ENCODE peak calls at places on chromosome 19, in seven cellular contexts. I, K, Y, H, Z, X and O are unnamed samples.

GRCh38 chr19:1252818-1253513 is 4.6 kb downstream of the MIDN start:
- ATAC-seq in I (peak; percentile 20), K (peak; percentile 28), Y (peak; percentile 13), H (peak; percentile 62), Z (peak; percentile 70), X (peak; percentile 20), O (peak; percentile 62)

GRCh38 chr19:1469200-1469935 is 9.6 kb downstream of the C19orf25 start:
- ATAC-seq in I (no peak), K (peak; percentile 24), Y (peak; percentile 50), H (no peak), Z (no peak), X (peak; percentile 23), O (no peak)

GRCh38 chr19:12899891-12900518 is 9.0 kb downstream of the GCDH start:
- ATAC-seq in I (peak; percentile 85), K (no peak), Y (no peak), H (no peak), Z (no peak), X (peak; percentile 76), O (no peak)

GRCh38 chr19:440391-441212 is 20.2 kb downstream of the SHC2 start:
- ATAC-seq in I (no peak), K (no peak), Y (no peak), H (no peak), Z (peak; percentile 8), X (no peak), O (no peak)

GRCh38 chr19:56333506-56333905 is 18.9 kb upstream of the ZSCAN5A start:
- ATAC-seq in I (peak; percentile 61), K (peak; percentile 65), Y (peak; percentile 50), H (peak; percentile 60), Z (no peak), X (no peak), O (no peak)

GRCh38 chr19:7679771-7680605 is 645 bp upstream of the TRAPPC5 start:
- ATAC-seq in I (no peak), K (no peak), Y (no peak), H (no peak), Z (no peak), X (no peak), O (no peak)

GRCh38 chr19:5228932-5229777 is 111.5 kb downstream of the PTPRS start:
- ATAC-seq in I (no peak), K (no peak), Y (peak; percentile 29), H (peak; percentile 53), Z (peak; percentile 43), X (no peak), O (peak; percentile 57)

GRCh38 chr19:49474545-49474930 is 523 bp downstream of the FLT3LG start:
- ATAC-seq in I (no peak), K (no peak), Y (no peak), H (no peak), Z (peak; percentile 1), X (peak; percentile 0), O (no peak)

GRCh38 chr19:35501684-35502083 is 11.4 kb upstream of the KRTDAP start:
- ATAC-seq in I (no peak), K (no peak), Y (no peak), H (no peak), Z (no peak), X (no peak), O (no peak)

GRCh38 chr19:58181902-58182576 is 822 bp upstream of the ZNF274 start:
- ATAC-seq in I (peak; percentile 5), K (no peak), Y (no peak), H (no peak), Z (no peak), X (no peak), O (no peak)

GRCh38 chr19:43668406-43669158 is 1.4 kb downstream of the PLAUR start:
- ATAC-seq in I (peak; percentile 91), K (peak; percentile 74), Y (peak; percentile 87), H (peak; percentile 92), Z (peak; percentile 96), X (peak; percentile 86), O (peak; percentile 93)

GRCh38 chr19:7710616-7711015 is 8.7 kb upstream of the FCER2 start:
- ATAC-seq in I (no peak), K (no peak), Y (no peak), H (no peak), Z (no peak), X (no peak), O (no peak)

GRCh38 chr19:27909861-27910260 is 1303.1 kb downstream of the UQCRFS1 start:
- ATAC-seq in I (no peak), K (no peak), Y (no peak), H (no peak), Z (no peak), X (no peak), O (no peak)

GRCh38 chr19:41991025-41991424 is 3.0 kb downstream of the ATP1A3 start:
- ATAC-seq in I (no peak), K (no peak), Y (no peak), H (peak; percentile 75), Z (no peak), X (no peak), O (no peak)

GRCh38 chr19:7540761-7541480 is 5.4 kb downstream of the PNPLA6 start:
- ATAC-seq in I (no peak), K (no peak), Y (no peak), H (no peak), Z (no peak), X (no peak), O (no peak)

GRCh38 chr19:32459199-32459865 is 53.8 kb downstream of the DPY19L3 start:
- ATAC-seq in I (no peak), K (no peak), Y (no peak), H (no peak), Z (no peak), X (no peak), O (no peak)

GRCh38 chr19:19348266-19348665 is 27.6 kb downstream of the MAU2 start:
- ATAC-seq in I (no peak), K (no peak), Y (no peak), H (no peak), Z (no peak), X (no peak), O (no peak)

GRCh38 chr19:35296644-35297514 is 4.9 kb downstream of the MAG start:
- ATAC-seq in I (peak; percentile 17), K (peak; percentile 13), Y (no peak), H (no peak), Z (no peak), X (peak; percentile 19), O (no peak)

GRCh38 chr19:40739871-40740703 is 10.2 kb downstream of the ACTMAP start:
- ATAC-seq in I (no peak), K (no peak), Y (no peak), H (no peak), Z (peak; percentile 23), X (no peak), O (peak; percentile 10)

GRCh38 chr19:55473201-55473600 is 3.2 kb upstream of the ZNF628 start:
- ATAC-seq in I (no peak), K (no peak), Y (no peak), H (no peak), Z (no peak), X (no peak), O (no peak)

GRCh38 chr19:16584825-16585801 is 12.9 kb upstream of the SLC35E1 start:
- ATAC-seq in I (no peak), K (no peak), Y (no peak), H (no peak), Z (no peak), X (no peak), O (no peak)

GRCh38 chr19:17765069-17765618 is 13.9 kb downstream of the FCHO1 start:
- ATAC-seq in I (no peak), K (peak; percentile 72), Y (peak; percentile 48), H (peak; percentile 74), Z (peak; percentile 29), X (no peak), O (peak; percentile 58)

GRCh38 chr19:51594774-51595109 is 23.7 kb downstream of the ZNF175 start:
- ATAC-seq in I (no peak), K (no peak), Y (peak; percentile 6), H (peak; percentile 4), Z (peak; percentile 30), X (no peak), O (no peak)

GRCh38 chr19:35486268-35486708 is 4.0 kb downstream of the KRTDAP start:
- ATAC-seq in I (no peak), K (no peak), Y (no peak), H (no peak), Z (no peak), X (no peak), O (no peak)

GRCh38 chr19:34375598-34375997 is 10.6 kb downstream of the GPI start:
- ATAC-seq in I (no peak), K (no peak), Y (no peak), H (no peak), Z (no peak), X (no peak), O (no peak)

GRCh38 chr19:41233748-41234240 is 14.8 kb downstream of the AXL start:
- ATAC-seq in I (no peak), K (no peak), Y (no peak), H (peak; percentile 74), Z (no peak), X (no peak), O (peak; percentile 73)

GRCh38 chr19:18490719-18491118 is 31.2 kb downstream of the ELL start:
- ATAC-seq in I (no peak), K (no peak), Y (no peak), H (no peak), Z (no peak), X (no peak), O (no peak)

GRCh38 chr19:16160943-16161560 is 12.3 kb downstream of the CIB3 start:
- ATAC-seq in I (peak; percentile 66), K (no peak), Y (no peak), H (no peak), Z (no peak), X (peak; percentile 45), O (no peak)

GRCh38 chr19:41601771-41602170 is 25.1 kb downstream of the CEACAM4 start:
- ATAC-seq in I (no peak), K (no peak), Y (no peak), H (no peak), Z (no peak), X (no peak), O (no peak)

GRCh38 chr19:47619763-47620162 is 10.8 kb downstream of the BICRA start:
- ATAC-seq in I (no peak), K (no peak), Y (no peak), H (no peak), Z (no peak), X (no peak), O (no peak)

GRCh38 chr19:1921825-1922224 is 16.6 kb downstream of the ADAT3 start:
- ATAC-seq in I (peak; percentile 40), K (no peak), Y (peak; percentile 52), H (no peak), Z (no peak), X (no peak), O (no peak)

GRCh38 chr19:4622695-4623421 is 16.5 kb upstream of the TNFAIP8L1 start:
- ATAC-seq in I (peak; percentile 23), K (no peak), Y (no peak), H (no peak), Z (no peak), X (no peak), O (no peak)

GRCh38 chr19:33197591-33198000 is 3.5 kb downstream of the LRP3 start:
- ATAC-seq in I (no peak), K (no peak), Y (no peak), H (no peak), Z (no peak), X (no peak), O (no peak)

GRCh38 chr19:14361824-14362223 is 19.4 kb upstream of the ADGRE5 start:
- ATAC-seq in I (peak; percentile 65), K (peak; percentile 48), Y (peak; percentile 43), H (no peak), Z (peak; percentile 45), X (peak; percentile 57), O (no peak)

GRCh38 chr19:2232286-2233151 is 3.6 kb downstream of the PLEKHJ1 start:
- ATAC-seq in I (no peak), K (no peak), Y (no peak), H (no peak), Z (no peak), X (no peak), O (no peak)

GRCh38 chr19:3404324-3405260 is 38.2 kb downstream of the NFIC start:
- ATAC-seq in I (no peak), K (no peak), Y (no peak), H (peak; percentile 73), Z (peak; percentile 90), X (no peak), O (peak; percentile 73)